ENCODE peak calls at places on chromosomes 7 and 10, in five cellular contexts. R is A549, X is IMR-90, D is transverse colon, H is ovary. U is an unnamed sample.

GRCh38 chr10:52212062-52212461 is 102.0 kb upstream of the DKK1 start:
- DNase-seq in R (no peak), X (peak), D (peak), H (no peak), U (no peak)

GRCh38 chr10:113557389-113558321 is 4.8 kb downstream of the HABP2 start:
- DNase-seq in R (no peak), X (no peak), D (no peak), H (peak), U (peak)

GRCh38 chr10:79139124-79139835 is 70.5 kb downstream of the ZMIZ1 start:
- DNase-seq in R (no peak), X (peak), D (peak), H (no peak), U (no peak)

GRCh38 chr10:123478112-123478511 is 188.0 kb upstream of the GPR26 start:
- DNase-seq in R (no peak), X (no peak), D (no peak), H (no peak), U (no peak)

GRCh38 chr7:85052894-85053293 is 134.0 kb downstream of the SEMA3D start:
- DNase-seq in R (no peak), X (no peak), D (no peak), H (no peak), U (no peak)

GRCh38 chr10:119658274-119658673 is 7.1 kb downstream of the BAG3 start:
- DNase-seq in R (peak), X (peak), D (peak), H (peak), U (peak)

GRCh38 chr7:111357691-111358090 is 204.6 kb downstream of the IMMP2L start:
- DNase-seq in R (peak), X (peak), D (no peak), H (no peak), U (no peak)

GRCh38 chr7:134126937-134127848 is at the start of gene LRGUK:
- DNase-seq in R (peak), X (peak), D (peak), H (peak), U (peak)

GRCh38 chr10:70549962-70550845 is 52.3 kb downstream of the PRF1 start:
- DNase-seq in R (peak), X (peak), D (peak), H (peak), U (peak)

GRCh38 chr10:87685832-87686589 is 26.3 kb downstream of the PAPSS2 start:
- DNase-seq in R (no peak), X (no peak), D (no peak), H (no peak), U (no peak)

GRCh38 chr7:135917721-135918120 is 59.4 kb downstream of the MTPN start:
- DNase-seq in R (no peak), X (no peak), D (no peak), H (no peak), U (no peak)

GRCh38 chr10:130545122-130545521 is 408.9 kb downstream of the GLRX3 start:
- DNase-seq in R (no peak), X (no peak), D (no peak), H (no peak), U (no peak)

GRCh38 chr7:27148031-27148775 is 629 bp upstream of the HOXA6 start:
- DNase-seq in R (no peak), X (no peak), D (peak), H (no peak), U (peak)

GRCh38 chr10:133274751-133275682 is 1.7 kb downstream of the ADAM8 start:
- DNase-seq in R (no peak), X (no peak), D (peak), H (no peak), U (no peak)

GRCh38 chr10:78774999-78775711 is 293.6 kb upstream of the ZMIZ1 start:
- DNase-seq in R (no peak), X (peak), D (no peak), H (peak), U (no peak)

GRCh38 chr10:94115725-94116124 is 122.0 kb downstream of the PLCE1 start:
- DNase-seq in R (peak), X (peak), D (no peak), H (no peak), U (no peak)

GRCh38 chr7:5429253-5429856 is 5.7 kb upstream of the TNRC18 start:
- DNase-seq in R (no peak), X (peak), D (peak), H (peak), U (peak)
- TF ChIP-seq POLR2A in R (no peak), X (no peak), D (no peak), H (no peak), U (no peak)

GRCh38 chr7:47474937-47475879 is 106.7 kb downstream of the TNS3 start:
- DNase-seq in R (peak), X (peak), D (peak), H (peak), U (peak)
- TF ChIP-seq POLR2A in R (no peak), X (peak), D (peak), H (peak), U (peak)

DNA sequence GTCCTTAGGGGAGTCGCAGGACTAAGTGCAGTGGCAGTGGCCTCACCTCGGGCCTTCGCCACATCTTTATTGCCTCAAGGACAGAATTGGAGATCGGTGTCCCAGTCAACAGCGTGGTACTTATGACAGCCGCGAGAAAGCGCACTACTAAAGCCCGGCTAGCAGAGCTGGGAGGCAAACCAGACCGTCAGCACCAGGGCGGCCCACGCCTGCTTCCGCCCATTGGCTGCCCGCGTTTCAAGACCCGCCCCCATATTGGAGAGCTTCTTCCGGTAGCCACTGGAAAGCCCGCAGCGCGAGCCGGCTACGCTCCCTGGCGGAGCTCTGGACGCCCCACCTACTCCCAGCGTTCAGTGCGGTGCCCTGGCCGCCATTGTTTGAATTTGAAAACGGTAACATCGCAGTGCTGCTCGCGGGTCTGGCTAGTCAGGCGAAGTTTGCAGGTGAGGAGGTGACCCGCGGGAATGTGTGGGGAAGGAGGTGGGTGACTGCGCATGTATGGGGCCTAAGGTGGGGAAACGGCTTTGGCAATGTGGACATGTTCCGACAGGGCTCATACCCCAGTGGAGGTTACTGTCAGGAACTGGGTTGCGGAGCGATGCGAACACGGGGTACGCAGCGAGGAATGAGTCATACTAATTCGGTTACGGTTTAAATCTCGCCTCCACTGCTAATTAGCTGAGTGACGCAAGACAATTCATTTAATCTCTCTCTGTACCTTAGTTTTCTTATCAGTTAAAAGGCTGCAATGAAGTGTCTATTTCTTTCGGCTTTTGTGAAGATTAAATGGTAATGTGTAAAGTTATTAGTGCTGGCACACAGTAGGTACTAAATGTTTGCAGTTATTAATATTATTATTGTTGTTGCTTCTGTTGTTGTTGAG is at the start of gene KIF20B:
- DNase-seq in R (peak), X (peak), D (peak), H (peak), U (peak)
- TF ChIP-seq POLR2A in R (peak), X (peak), D (peak), H (peak), U (peak)

DNA sequence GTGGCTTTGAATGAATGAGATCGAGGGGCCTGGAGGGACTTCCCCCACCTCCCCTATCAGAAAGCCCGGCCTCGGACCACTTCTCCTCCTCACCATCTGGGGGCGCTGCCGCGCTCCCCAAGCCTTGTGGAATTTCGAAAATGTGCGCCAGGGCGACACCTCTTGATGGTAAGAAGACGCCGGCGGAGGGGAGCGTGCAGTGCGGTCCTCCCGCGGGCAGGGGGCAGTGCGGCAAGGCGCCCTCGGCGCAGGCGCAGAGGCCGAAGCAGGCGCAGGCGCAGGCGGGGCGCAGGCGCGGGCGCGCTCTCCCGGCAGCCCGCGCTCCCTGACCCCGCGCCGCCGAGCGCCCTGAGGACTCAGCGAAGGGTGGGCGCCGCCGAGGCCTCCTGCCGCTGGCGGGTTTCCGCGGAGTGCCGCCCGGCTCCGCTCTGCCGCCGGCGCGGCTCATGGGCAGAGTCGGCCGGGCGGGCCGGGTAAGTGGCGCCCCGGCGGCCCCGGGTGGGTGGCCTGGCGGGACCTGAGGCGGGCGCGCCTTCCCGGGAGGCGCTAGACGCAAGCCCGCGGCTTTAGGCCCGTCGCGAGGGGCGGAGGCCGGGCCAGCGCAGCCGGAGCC is at the start of gene RBM17:
- DNase-seq in R (peak), X (peak), D (peak), H (peak), U (peak)
- TF ChIP-seq POLR2A in R (peak), X (peak), D (no peak), H (peak), U (peak)

GRCh38 chr7:84039432-84039831 is 155.2 kb downstream of the SEMA3A start:
- DNase-seq in R (no peak), X (no peak), D (no peak), H (no peak), U (no peak)

GRCh38 chr7:84041649-84042048 is 152.9 kb downstream of the SEMA3A start:
- DNase-seq in R (no peak), X (no peak), D (no peak), H (no peak), U (no peak)

GRCh38 chr7:84040365-84040764 is 154.2 kb downstream of the SEMA3A start:
- DNase-seq in R (no peak), X (no peak), D (no peak), H (no peak), U (no peak)

GRCh38 chr7:84043661-84044191 is 150.9 kb downstream of the SEMA3A start:
- DNase-seq in R (no peak), X (no peak), D (no peak), H (no peak), U (no peak)

GRCh38 chr7:84042110-84042539 is 152.5 kb downstream of the SEMA3A start:
- DNase-seq in R (peak), X (peak), D (no peak), H (no peak), U (no peak)
- TF ChIP-seq POLR2A in R (no peak), X (no peak), D (no peak), H (no peak), U (no peak)

GRCh38 chr7:28748346-28748745 is 209.8 kb downstream of the TRIL start:
- DNase-seq in R (no peak), X (no peak), D (no peak), H (no peak), U (no peak)
- TF ChIP-seq POLR2A in R (no peak), X (no peak), D (no peak), H (no peak), U (no peak)

GRCh38 chr7:124633740-124634139 is 131.9 kb downstream of the GPR37 start:
- DNase-seq in R (no peak), X (no peak), D (no peak), H (no peak), U (no peak)

DNA sequence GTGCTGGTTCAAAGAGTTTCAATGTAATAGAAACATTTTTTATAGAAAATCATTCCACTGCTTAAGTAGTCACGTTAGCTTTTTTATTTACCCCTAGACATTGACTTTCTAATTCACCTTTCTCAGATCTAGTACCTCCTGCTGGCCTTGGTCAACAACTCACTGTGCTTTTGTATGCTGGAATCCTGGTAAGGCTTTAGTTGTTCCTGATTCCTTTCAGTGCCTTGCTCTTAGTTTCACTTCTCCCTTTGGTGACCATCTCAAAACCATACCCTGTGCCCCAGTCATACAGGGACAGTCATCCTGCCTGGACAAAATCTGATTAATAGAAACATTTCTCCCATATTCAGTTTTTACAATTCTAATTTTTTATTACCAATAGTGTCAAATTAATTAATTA is 130.2 kb downstream of the GPR37 start:
- DNase-seq in R (no peak), X (no peak), D (no peak), H (no peak), U (no peak)
- TF ChIP-seq POLR2A in R (no peak), X (no peak), D (no peak), H (no peak), U (no peak)

U was measured in adrenal gland.